ENCODE peak calls at places on chromosomes 11 and 22, in five cellular contexts. One of them, this sample, is unnamed. For H3K4me1, the result is how much of the 10 kb centered on the place peaks cover.

GRCh38 chr11:116114198-116114651 is 610.0 kb upstream of the CADM1 start:
- DNase-seq in gastrocnemius medialis: no peak
- DNase-seq in spleen: no peak
- DNase-seq in tibial nerve: no peak
- DNase-seq in transverse colon: no peak
- DNase-seq in this sample: no peak

GRCh38 chr11:71433648-71434450 is 14.3 kb downstream of the DHCR7 start:
- DNase-seq in gastrocnemius medialis: no peak
- DNase-seq in spleen: no peak
- DNase-seq in tibial nerve: peak
- DNase-seq in transverse colon: peak
- DNase-seq in this sample: no peak

GRCh38 chr22:27238935-27239510 is 562.5 kb downstream of the MN1 start:
- DNase-seq in gastrocnemius medialis: peak
- DNase-seq in spleen: no peak
- DNase-seq in tibial nerve: peak
- DNase-seq in transverse colon: no peak
- DNase-seq in this sample: peak

GRCh38 chr11:65476632-65477270 is 22.1 kb upstream of the MALAT1 start:
- DNase-seq in gastrocnemius medialis: peak
- DNase-seq in spleen: no peak
- DNase-seq in tibial nerve: no peak
- DNase-seq in transverse colon: peak
- DNase-seq in this sample: no peak

GRCh38 chr11:95922099-95922498 is 1.8 kb downstream of the MTMR2 start:
- DNase-seq in gastrocnemius medialis: no peak
- DNase-seq in spleen: no peak
- DNase-seq in tibial nerve: no peak
- DNase-seq in transverse colon: no peak
- DNase-seq in this sample: no peak

GRCh38 chr11:27997344-27997743 is 110.6 kb downstream of the KIF18A start:
- DNase-seq in gastrocnemius medialis: no peak
- DNase-seq in spleen: no peak
- DNase-seq in tibial nerve: no peak
- DNase-seq in transverse colon: no peak
- DNase-seq in this sample: no peak

GRCh38 chr11:117459121-117459978 is 131.7 kb downstream of the CEP164 start:
- DNase-seq in gastrocnemius medialis: no peak
- DNase-seq in spleen: peak
- DNase-seq in tibial nerve: no peak
- DNase-seq in transverse colon: no peak
- DNase-seq in this sample: no peak

GRCh38 chr11:70476669-70477068 is 78.3 kb downstream of the CTTN start:
- DNase-seq in gastrocnemius medialis: no peak
- DNase-seq in spleen: no peak
- DNase-seq in tibial nerve: no peak
- DNase-seq in transverse colon: no peak
- DNase-seq in this sample: no peak

GRCh38 chr11:87421422-87421821 is 383.7 kb downstream of the TMEM135 start:
- DNase-seq in gastrocnemius medialis: no peak
- DNase-seq in spleen: no peak
- DNase-seq in tibial nerve: peak
- DNase-seq in transverse colon: peak
- DNase-seq in this sample: peak

GRCh38 chr11:82634091-82634490 is 99.6 kb downstream of the FAM181B start:
- DNase-seq in gastrocnemius medialis: no peak
- DNase-seq in spleen: no peak
- DNase-seq in tibial nerve: no peak
- DNase-seq in transverse colon: no peak
- DNase-seq in this sample: no peak

GRCh38 chr11:2991477-2992233 is 474 bp downstream of the NAP1L4 start:
- DNase-seq in gastrocnemius medialis: peak
- DNase-seq in spleen: no peak
- DNase-seq in tibial nerve: no peak
- DNase-seq in transverse colon: no peak
- DNase-seq in this sample: no peak

GRCh38 chr11:120208012-120208441 is 2.8 kb upstream of the OAF start:
- DNase-seq in gastrocnemius medialis: no peak
- DNase-seq in spleen: no peak
- DNase-seq in tibial nerve: no peak
- DNase-seq in transverse colon: no peak
- DNase-seq in this sample: no peak

GRCh38 chr11:17734418-17734911 is at the start of gene KCNC1:
- DNase-seq in gastrocnemius medialis: no peak
- DNase-seq in spleen: peak
- DNase-seq in tibial nerve: no peak
- DNase-seq in transverse colon: no peak
- DNase-seq in this sample: no peak

GRCh38 chr11:95187730-95188129 is 43.3 kb downstream of the SESN3 start:
- DNase-seq in gastrocnemius medialis: no peak
- DNase-seq in spleen: no peak
- DNase-seq in tibial nerve: no peak
- DNase-seq in transverse colon: no peak
- DNase-seq in this sample: no peak

GRCh38 chr11:34329876-34330275 is 27.9 kb downstream of the ABTB2 start:
- DNase-seq in gastrocnemius medialis: peak
- DNase-seq in spleen: no peak
- DNase-seq in tibial nerve: no peak
- DNase-seq in transverse colon: no peak
- DNase-seq in this sample: no peak

GRCh38 chr11:6563667-6564066 is 39.7 kb downstream of the RRP8 start:
- DNase-seq in gastrocnemius medialis: no peak
- DNase-seq in spleen: no peak
- DNase-seq in tibial nerve: no peak
- DNase-seq in transverse colon: no peak
- DNase-seq in this sample: no peak

GRCh38 chr11:78801161-78801884 is 226.7 kb upstream of the NARS2 start:
- DNase-seq in gastrocnemius medialis: peak
- DNase-seq in spleen: no peak
- DNase-seq in tibial nerve: peak
- DNase-seq in transverse colon: peak
- DNase-seq in this sample: peak

GRCh38 chr22:32494971-32495370 is 20.4 kb downstream of the FBXO7 start:
- DNase-seq in gastrocnemius medialis: no peak
- DNase-seq in spleen: no peak
- DNase-seq in tibial nerve: no peak
- DNase-seq in transverse colon: no peak
- DNase-seq in this sample: no peak

GRCh38 chr11:72848846-72849466 is 34.7 kb downstream of the ATG16L2 start:
- DNase-seq in gastrocnemius medialis: no peak
- DNase-seq in spleen: no peak
- DNase-seq in tibial nerve: peak
- DNase-seq in transverse colon: no peak
- DNase-seq in this sample: no peak

GRCh38 chr11:109363682-109364081 is 58.3 kb upstream of the C11orf87 start:
- DNase-seq in gastrocnemius medialis: no peak
- DNase-seq in spleen: no peak
- DNase-seq in tibial nerve: no peak
- DNase-seq in transverse colon: no peak
- DNase-seq in this sample: no peak

GRCh38 chr22:46579751-46580449 is 40.3 kb upstream of the GRAMD4 start:
- DNase-seq in gastrocnemius medialis: no peak
- DNase-seq in spleen: peak
- DNase-seq in tibial nerve: no peak
- DNase-seq in transverse colon: no peak
- DNase-seq in this sample: no peak

GRCh38 chr22:46578251-46578823 is 40.9 kb upstream of the CELSR1 start:
- DNase-seq in gastrocnemius medialis: peak
- DNase-seq in spleen: peak
- DNase-seq in tibial nerve: no peak
- DNase-seq in transverse colon: no peak
- DNase-seq in this sample: no peak

GRCh38 chr22:46577361-46578249 is 40.2 kb upstream of the CELSR1 start:
- DNase-seq in gastrocnemius medialis: peak
- DNase-seq in spleen: peak
- DNase-seq in tibial nerve: no peak
- DNase-seq in transverse colon: peak
- DNase-seq in this sample: no peak

GRCh38 chr22:46580940-46581579 is 39.1 kb upstream of the GRAMD4 start:
- DNase-seq in gastrocnemius medialis: no peak
- DNase-seq in spleen: peak
- DNase-seq in tibial nerve: peak
- DNase-seq in transverse colon: no peak
- DNase-seq in this sample: no peak

GRCh38 chr22:46578824-46579561 is 41.2 kb upstream of the GRAMD4 start:
- DNase-seq in gastrocnemius medialis: peak
- DNase-seq in spleen: peak
- DNase-seq in tibial nerve: peak
- DNase-seq in transverse colon: peak
- DNase-seq in this sample: no peak
- H3K4me1 ChIP-seq in gastrocnemius medialis: under half
- H3K4me1 ChIP-seq in spleen: half or more
- H3K4me1 ChIP-seq in tibial nerve: under half
- H3K4me1 ChIP-seq in transverse colon: half or more
- H3K4me1 ChIP-seq in this sample: under half

DNA sequence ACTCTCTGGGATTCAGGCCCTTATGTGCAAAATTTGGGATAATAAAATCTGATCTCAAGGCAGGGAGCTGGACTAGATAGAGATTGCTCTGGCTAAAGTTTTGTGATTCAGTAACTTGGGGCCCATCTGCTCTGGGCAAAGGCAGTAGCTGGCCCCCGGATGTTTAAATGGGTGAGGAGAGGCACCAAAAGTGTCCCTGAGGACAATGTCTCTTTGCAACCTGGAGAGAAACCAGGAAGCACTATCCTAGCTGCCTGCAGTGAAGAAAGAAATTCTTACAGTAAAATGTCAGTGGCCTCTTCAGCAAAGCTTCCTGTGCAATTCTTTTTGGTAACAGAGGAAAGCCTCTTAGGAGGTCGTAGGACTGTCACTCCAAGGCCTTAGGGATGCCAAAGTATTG is 54.6 kb upstream of the BARX2 start:
- DNase-seq in gastrocnemius medialis: no peak
- DNase-seq in spleen: no peak
- DNase-seq in tibial nerve: no peak
- DNase-seq in transverse colon: no peak
- DNase-seq in this sample: no peak
- TF ChIP-seq POLR2A in gastrocnemius medialis: no peak
- TF ChIP-seq POLR2A in spleen: no peak
- TF ChIP-seq POLR2A in tibial nerve: no peak
- TF ChIP-seq POLR2A in transverse colon: no peak
- TF ChIP-seq POLR2A in this sample: no peak

GRCh38 chr11:114258696-114259095 is 37.5 kb upstream of the NNMT start:
- DNase-seq in gastrocnemius medialis: no peak
- DNase-seq in spleen: no peak
- DNase-seq in tibial nerve: no peak
- DNase-seq in transverse colon: no peak
- DNase-seq in this sample: no peak
- H3K27ac ChIP-seq in gastrocnemius medialis: peak
- H3K27ac ChIP-seq in spleen: peak
- H3K27ac ChIP-seq in tibial nerve: peak
- H3K27ac ChIP-seq in transverse colon: peak
- H3K27ac ChIP-seq in this sample: peak

GRCh38 chr11:126339073-126339865 is 16.2 kb upstream of the ST3GAL4 start:
- DNase-seq in gastrocnemius medialis: no peak
- DNase-seq in spleen: peak
- DNase-seq in tibial nerve: no peak
- DNase-seq in transverse colon: no peak
- DNase-seq in this sample: no peak
- H3K4me1 ChIP-seq in gastrocnemius medialis: under half
- H3K4me1 ChIP-seq in spleen: half or more
- H3K4me1 ChIP-seq in tibial nerve: under half
- H3K4me1 ChIP-seq in transverse colon: under half
- H3K4me1 ChIP-seq in this sample: under half

This sample was measured in uterus.